ENCODE peak calls at places on chromosomes 6 and 20, in eight cellular contexts. One of them, this sample, is unnamed. For H3K4me1, the result is how much of the 10 kb centered on the place peaks cover.

GRCh38 chr20:63145156-63145555 is 70.8 kb downstream of the YTHDF1 start:
- DNase-seq in heart right ventricle: no peak
- DNase-seq in IMR-90: peak
- DNase-seq in upper lobe of right lung: no peak
- DNase-seq in mesendoderm: no peak
- DNase-seq in esophagus squamous epithelium: no peak
- DNase-seq in PC-3: peak
- DNase-seq in fibroblast of lung: no peak
- DNase-seq in this sample: no peak

GRCh38 chr20:17625246-17626051 is 55.6 kb downstream of the DSTN start:
- DNase-seq in heart right ventricle: no peak
- DNase-seq in PC-3: no peak
- DNase-seq in upper lobe of right lung: peak
- DNase-seq in IMR-90: no peak
- DNase-seq in fibroblast of lung: no peak
- DNase-seq in mesendoderm: no peak
- DNase-seq in esophagus squamous epithelium: no peak
- DNase-seq in this sample: no peak

GRCh38 chr6:42137192-42137753 is 5.1 kb downstream of the C6orf132 start:
- DNase-seq in esophagus squamous epithelium: no peak
- DNase-seq in IMR-90: no peak
- DNase-seq in fibroblast of lung: no peak
- DNase-seq in upper lobe of right lung: no peak
- DNase-seq in heart right ventricle: no peak
- DNase-seq in mesendoderm: peak
- DNase-seq in PC-3: peak
- DNase-seq in this sample: no peak

GRCh38 chr20:46388945-46389344 is 17.5 kb downstream of the ELMO2 start:
- DNase-seq in IMR-90: no peak
- DNase-seq in heart right ventricle: no peak
- DNase-seq in PC-3: no peak
- DNase-seq in fibroblast of lung: no peak
- DNase-seq in mesendoderm: no peak
- DNase-seq in upper lobe of right lung: no peak
- DNase-seq in esophagus squamous epithelium: no peak
- DNase-seq in this sample: no peak

GRCh38 chr6:89834884-89835792 is 5.5 kb downstream of the CASP8AP2 start:
- DNase-seq in mesendoderm: no peak
- DNase-seq in PC-3: no peak
- DNase-seq in fibroblast of lung: no peak
- DNase-seq in IMR-90: peak
- DNase-seq in heart right ventricle: no peak
- DNase-seq in upper lobe of right lung: no peak
- DNase-seq in esophagus squamous epithelium: no peak
- DNase-seq in this sample: no peak

GRCh38 chr6:33702345-33702977 is 9.0 kb downstream of the UQCC2 start:
- DNase-seq in fibroblast of lung: peak
- DNase-seq in mesendoderm: peak
- DNase-seq in upper lobe of right lung: peak
- DNase-seq in heart right ventricle: no peak
- DNase-seq in PC-3: peak
- DNase-seq in IMR-90: peak
- DNase-seq in esophagus squamous epithelium: no peak
- DNase-seq in this sample: peak

GRCh38 chr6:145018027-145018426 is 717.3 kb downstream of the EPM2A start:
- DNase-seq in PC-3: no peak
- DNase-seq in mesendoderm: peak
- DNase-seq in upper lobe of right lung: no peak
- DNase-seq in heart right ventricle: no peak
- DNase-seq in IMR-90: no peak
- DNase-seq in esophagus squamous epithelium: no peak
- DNase-seq in fibroblast of lung: no peak
- DNase-seq in this sample: no peak

GRCh38 chr20:23132930-23133559 is 46.9 kb upstream of the CD93 start:
- DNase-seq in fibroblast of lung: no peak
- DNase-seq in heart right ventricle: peak
- DNase-seq in PC-3: no peak
- DNase-seq in esophagus squamous epithelium: no peak
- DNase-seq in upper lobe of right lung: no peak
- DNase-seq in mesendoderm: peak
- DNase-seq in IMR-90: no peak
- DNase-seq in this sample: no peak

GRCh38 chr6:89148016-89148750 is 2.3 kb downstream of the PM20D2 start:
- DNase-seq in fibroblast of lung: peak
- DNase-seq in heart right ventricle: no peak
- DNase-seq in upper lobe of right lung: no peak
- DNase-seq in esophagus squamous epithelium: no peak
- DNase-seq in IMR-90: peak
- DNase-seq in mesendoderm: no peak
- DNase-seq in PC-3: peak
- DNase-seq in this sample: no peak

GRCh38 chr6:2021713-2022125 is 223.7 kb downstream of the GMDS start:
- DNase-seq in upper lobe of right lung: peak
- DNase-seq in IMR-90: peak
- DNase-seq in fibroblast of lung: peak
- DNase-seq in PC-3: peak
- DNase-seq in esophagus squamous epithelium: no peak
- DNase-seq in heart right ventricle: peak
- DNase-seq in mesendoderm: no peak
- DNase-seq in this sample: no peak

GRCh38 chr6:48766349-48766748 is 655.4 kb upstream of the PTCHD4 start:
- DNase-seq in IMR-90: peak
- DNase-seq in heart right ventricle: no peak
- DNase-seq in PC-3: peak
- DNase-seq in upper lobe of right lung: no peak
- DNase-seq in esophagus squamous epithelium: no peak
- DNase-seq in fibroblast of lung: peak
- DNase-seq in mesendoderm: no peak
- DNase-seq in this sample: no peak

GRCh38 chr6:143993965-143994646 is 14.0 kb downstream of the PLAGL1 start:
- DNase-seq in IMR-90: no peak
- DNase-seq in esophagus squamous epithelium: no peak
- DNase-seq in fibroblast of lung: no peak
- DNase-seq in heart right ventricle: no peak
- DNase-seq in PC-3: no peak
- DNase-seq in upper lobe of right lung: no peak
- DNase-seq in mesendoderm: no peak
- DNase-seq in this sample: no peak

GRCh38 chr20:38664284-38664683 is 60.0 kb upstream of the SLC32A1 start:
- DNase-seq in mesendoderm: no peak
- DNase-seq in PC-3: no peak
- DNase-seq in esophagus squamous epithelium: no peak
- DNase-seq in IMR-90: no peak
- DNase-seq in heart right ventricle: no peak
- DNase-seq in fibroblast of lung: no peak
- DNase-seq in upper lobe of right lung: no peak
- DNase-seq in this sample: no peak

GRCh38 chr6:43738877-43739641 is 31.0 kb upstream of the VEGFA start:
- DNase-seq in heart right ventricle: no peak
- DNase-seq in IMR-90: no peak
- DNase-seq in mesendoderm: no peak
- DNase-seq in upper lobe of right lung: peak
- DNase-seq in fibroblast of lung: no peak
- DNase-seq in PC-3: no peak
- DNase-seq in esophagus squamous epithelium: no peak
- DNase-seq in this sample: no peak
- H3K4me1 ChIP-seq in heart right ventricle: under half
- H3K4me1 ChIP-seq in IMR-90: under half
- H3K4me1 ChIP-seq in mesendoderm: under half
- H3K4me1 ChIP-seq in upper lobe of right lung: under half
- H3K4me1 ChIP-seq in fibroblast of lung: under half
- H3K4me1 ChIP-seq in PC-3: under half
- H3K4me1 ChIP-seq in esophagus squamous epithelium: under half
- H3K4me1 ChIP-seq in this sample: under half

GRCh38 chr6:137211910-137212309 is 7.3 kb downstream of the IFNGR1 start:
- DNase-seq in esophagus squamous epithelium: no peak
- DNase-seq in PC-3: no peak
- DNase-seq in fibroblast of lung: no peak
- DNase-seq in upper lobe of right lung: no peak
- DNase-seq in IMR-90: no peak
- DNase-seq in heart right ventricle: no peak
- DNase-seq in mesendoderm: no peak
- DNase-seq in this sample: no peak
- H3K4me1 ChIP-seq in esophagus squamous epithelium: under half
- H3K4me1 ChIP-seq in PC-3: under half
- H3K4me1 ChIP-seq in fibroblast of lung: under half
- H3K4me1 ChIP-seq in upper lobe of right lung: half or more
- H3K4me1 ChIP-seq in IMR-90: under half
- H3K4me1 ChIP-seq in heart right ventricle: under half
- H3K4me1 ChIP-seq in mesendoderm: under half
- H3K4me1 ChIP-seq in this sample: under half

GRCh38 chr6:15247750-15248450 is 2.0 kb downstream of the JARID2 start:
- DNase-seq in fibroblast of lung: peak
- DNase-seq in heart right ventricle: peak
- DNase-seq in esophagus squamous epithelium: peak
- DNase-seq in PC-3: peak
- DNase-seq in IMR-90: peak
- DNase-seq in mesendoderm: peak
- DNase-seq in upper lobe of right lung: peak
- DNase-seq in this sample: peak

GRCh38 chr6:15252205-15252604 is 6.3 kb downstream of the JARID2 start:
- DNase-seq in upper lobe of right lung: no peak
- DNase-seq in esophagus squamous epithelium: no peak
- DNase-seq in heart right ventricle: no peak
- DNase-seq in IMR-90: no peak
- DNase-seq in mesendoderm: peak
- DNase-seq in PC-3: no peak
- DNase-seq in fibroblast of lung: no peak
- DNase-seq in this sample: no peak

GRCh38 chr6:15248451-15249370 is 2.8 kb downstream of the JARID2 start:
- DNase-seq in upper lobe of right lung: peak
- DNase-seq in heart right ventricle: peak
- DNase-seq in PC-3: peak
- DNase-seq in mesendoderm: peak
- DNase-seq in fibroblast of lung: peak
- DNase-seq in IMR-90: peak
- DNase-seq in esophagus squamous epithelium: peak
- DNase-seq in this sample: peak

GRCh38 chr6:15249371-15250019 is 3.6 kb downstream of the JARID2 start:
- DNase-seq in heart right ventricle: no peak
- DNase-seq in IMR-90: no peak
- DNase-seq in PC-3: no peak
- DNase-seq in mesendoderm: no peak
- DNase-seq in fibroblast of lung: no peak
- DNase-seq in upper lobe of right lung: no peak
- DNase-seq in esophagus squamous epithelium: no peak
- DNase-seq in this sample: no peak

DNA sequence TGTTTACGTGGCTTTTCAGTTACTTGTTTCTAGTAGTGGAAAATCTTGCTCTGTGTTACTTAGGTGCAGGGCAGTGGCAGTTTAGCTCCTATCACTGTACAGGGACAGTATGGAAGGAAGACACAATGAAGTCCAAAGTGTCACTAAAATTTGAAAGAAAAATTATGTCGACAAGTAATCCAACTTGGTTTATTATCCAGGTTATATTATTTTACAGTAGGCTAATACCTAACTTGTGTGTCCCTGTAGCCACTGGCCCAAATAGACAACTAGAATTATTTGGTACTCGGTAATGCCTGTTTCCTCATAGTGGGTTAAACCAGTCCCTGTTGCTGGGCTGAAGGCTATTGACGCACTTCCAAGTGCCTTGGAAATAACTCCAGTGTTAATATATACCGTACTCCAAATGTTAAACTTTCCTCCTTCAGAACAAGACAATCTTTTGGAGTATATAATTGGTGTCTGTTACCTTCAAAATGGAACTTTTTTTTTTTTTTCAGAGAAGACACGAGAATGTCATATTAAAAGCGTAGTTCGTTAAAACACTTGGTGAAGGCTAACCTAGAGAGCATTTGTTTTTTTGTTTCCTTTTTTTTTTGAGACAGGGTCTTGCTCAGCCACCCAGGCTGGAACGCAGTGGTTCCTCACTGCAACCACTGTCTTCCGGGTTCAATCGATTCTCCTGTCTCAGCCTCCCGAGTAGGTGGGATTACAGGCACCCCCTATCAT is 4.7 kb downstream of the JARID2 start:
- DNase-seq in heart right ventricle: no peak
- DNase-seq in fibroblast of lung: no peak
- DNase-seq in upper lobe of right lung: no peak
- DNase-seq in mesendoderm: no peak
- DNase-seq in PC-3: no peak
- DNase-seq in esophagus squamous epithelium: no peak
- DNase-seq in IMR-90: no peak
- DNase-seq in this sample: no peak
- H3K4me1 ChIP-seq in heart right ventricle: under half
- H3K4me1 ChIP-seq in fibroblast of lung: under half
- H3K4me1 ChIP-seq in upper lobe of right lung: under half
- H3K4me1 ChIP-seq in mesendoderm: under half
- H3K4me1 ChIP-seq in PC-3: under half
- H3K4me1 ChIP-seq in esophagus squamous epithelium: under half
- H3K4me1 ChIP-seq in IMR-90: under half
- H3K4me1 ChIP-seq in this sample: half or more

DNA sequence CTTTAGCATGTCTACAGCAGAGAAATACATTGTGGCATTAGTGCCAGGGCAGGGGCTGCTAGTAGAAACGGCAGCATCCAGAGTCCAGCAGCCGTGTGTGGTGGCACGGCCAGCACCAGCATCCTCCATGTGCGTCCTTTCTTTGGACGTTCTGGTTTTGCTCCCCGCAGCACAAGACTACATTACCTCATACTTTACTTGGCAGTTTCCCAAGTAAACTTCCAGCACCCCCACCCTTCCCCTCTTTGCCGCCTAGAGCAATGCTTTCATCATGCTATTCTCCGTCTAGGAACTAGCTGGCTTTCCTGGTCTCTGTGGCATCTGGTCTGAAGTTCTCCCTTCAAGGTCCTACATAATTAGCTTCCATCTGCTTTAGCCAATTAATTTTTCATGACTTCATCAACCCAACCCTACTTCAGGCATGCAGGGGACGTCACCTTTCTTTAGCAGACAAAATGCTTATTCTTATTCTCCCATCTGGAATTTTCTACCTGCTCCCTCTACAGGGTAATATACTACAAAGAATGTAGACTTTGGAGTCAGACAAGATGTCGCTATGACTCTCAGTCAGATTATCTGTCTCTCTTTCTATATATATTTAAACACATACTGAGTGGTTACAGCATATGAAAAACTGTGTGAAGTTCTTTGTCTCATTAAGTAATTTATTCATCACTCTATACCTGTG is 67.5 kb downstream of the BLOC1S5 start:
- DNase-seq in mesendoderm: no peak
- DNase-seq in esophagus squamous epithelium: no peak
- DNase-seq in fibroblast of lung: peak
- DNase-seq in IMR-90: peak
- DNase-seq in upper lobe of right lung: no peak
- DNase-seq in heart right ventricle: no peak
- DNase-seq in PC-3: no peak
- DNase-seq in this sample: no peak
- H3K4me1 ChIP-seq in mesendoderm: under half
- H3K4me1 ChIP-seq in esophagus squamous epithelium: under half
- H3K4me1 ChIP-seq in fibroblast of lung: under half
- H3K4me1 ChIP-seq in IMR-90: under half
- H3K4me1 ChIP-seq in upper lobe of right lung: under half
- H3K4me1 ChIP-seq in heart right ventricle: under half
- H3K4me1 ChIP-seq in PC-3: under half
- H3K4me1 ChIP-seq in this sample: under half

GRCh38 chr6:44080561-44081521 is 46.4 kb downstream of the MRPL14 start:
- DNase-seq in upper lobe of right lung: no peak
- DNase-seq in mesendoderm: no peak
- DNase-seq in esophagus squamous epithelium: no peak
- DNase-seq in PC-3: no peak
- DNase-seq in heart right ventricle: no peak
- DNase-seq in fibroblast of lung: no peak
- DNase-seq in IMR-90: no peak
- DNase-seq in this sample: no peak
- H3K4me1 ChIP-seq in upper lobe of right lung: under half
- H3K4me1 ChIP-seq in mesendoderm: under half
- H3K4me1 ChIP-seq in esophagus squamous epithelium: under half
- H3K4me1 ChIP-seq in PC-3: under half
- H3K4me1 ChIP-seq in heart right ventricle: under half
- H3K4me1 ChIP-seq in fibroblast of lung: under half
- H3K4me1 ChIP-seq in IMR-90: under half
- H3K4me1 ChIP-seq in this sample: under half

This sample was measured in CD4-positive, CD25-positive, alpha-beta regulatory T cell.